ENCODE peak calls at places on chromosomes 16 and 17, in seven cellular contexts. I is heart left ventricle, S is breast epithelium, C is testis, P is tibial nerve, G is body of pancreas, V is uterus. X is an unnamed sample.

GRCh38 chr17:27245230-27245696 is 48.7 kb upstream of the WSB1 start:
- DNase-seq in I (peak), S (peak), C (peak), P (peak), G (peak), V (peak), X (peak)

GRCh38 chr17:17710728-17711541 is 29.7 kb downstream of the RAI1 start:
- DNase-seq in I (no peak), S (peak), C (no peak), P (no peak), G (peak), V (peak), X (peak)

GRCh38 chr16:11586856-11587642 is at the start of gene LITAF:
- DNase-seq in I (peak), S (peak), C (peak), P (peak), G (peak), V (peak), X (peak)

GRCh38 chr17:74210191-74211140 is 2.9 kb upstream of the TTYH2 start:
- DNase-seq in I (peak), S (peak), C (peak), P (peak), G (peak), V (peak), X (peak)

GRCh38 chr16:56389554-56389953 is 35.8 kb downstream of the AMFR start:
- DNase-seq in I (no peak), S (no peak), C (no peak), P (no peak), G (no peak), V (no peak), X (no peak)

GRCh38 chr17:42797067-42798007 is 1.2 kb downstream of the COA3 start:
- DNase-seq in I (no peak), S (no peak), C (no peak), P (no peak), G (peak), V (no peak), X (no peak)

GRCh38 chr16:64654137-64654652 is 467.7 kb downstream of the CDH11 start:
- DNase-seq in I (no peak), S (no peak), C (no peak), P (no peak), G (no peak), V (no peak), X (no peak)

GRCh38 chr16:27639588-27640276 is 89.8 kb downstream of the KATNIP start:
- DNase-seq in I (no peak), S (no peak), C (peak), P (no peak), G (no peak), V (no peak), X (no peak)

GRCh38 chr17:4189280-4189679 is 46.3 kb downstream of the CYB5D2 start:
- DNase-seq in I (no peak), S (no peak), C (no peak), P (no peak), G (no peak), V (no peak), X (no peak)

GRCh38 chr17:32822996-32823395 is 53.9 kb downstream of the MYO1D start:
- DNase-seq in I (no peak), S (no peak), C (no peak), P (no peak), G (no peak), V (no peak), X (peak)

GRCh38 chr16:81432899-81433560 is 11.6 kb upstream of the CMIP start:
- DNase-seq in I (no peak), S (no peak), C (no peak), P (no peak), G (no peak), V (no peak), X (no peak)

GRCh38 chr17:48310748-48311213 is 119.2 kb downstream of the SKAP1 start:
- DNase-seq in I (no peak), S (no peak), C (no peak), P (no peak), G (no peak), V (no peak), X (no peak)

GRCh38 chr16:87252269-87252970 is 64.8 kb downstream of the C16orf95 start:
- DNase-seq in I (no peak), S (no peak), C (no peak), P (no peak), G (no peak), V (no peak), X (no peak)

GRCh38 chr17:48577330-48577945 is 712 bp downstream of the HOXB4 start:
- DNase-seq in I (no peak), S (no peak), C (no peak), P (no peak), G (no peak), V (no peak), X (no peak)

GRCh38 chr16:68257251-68257905 is 6.9 kb upstream of the SLC7A6 start:
- DNase-seq in I (no peak), S (no peak), C (no peak), P (no peak), G (no peak), V (no peak), X (peak)

GRCh38 chr16:27691717-27692116 is 141.8 kb downstream of the KATNIP start:
- DNase-seq in I (no peak), S (no peak), C (no peak), P (no peak), G (no peak), V (no peak), X (no peak)

GRCh38 chr16:88804552-88805339 is 1.2 kb downstream of the CDT1 start:
- DNase-seq in I (no peak), S (no peak), C (no peak), P (no peak), G (no peak), V (no peak), X (no peak)

GRCh38 chr17:55266051-55266957 is 1.5 kb downstream of the HLF start:
- DNase-seq in I (peak), S (no peak), C (peak), P (no peak), G (peak), V (peak), X (peak)

GRCh38 chr16:16018705-16019104 is 69.3 kb downstream of the ABCC1 start:
- DNase-seq in I (no peak), S (no peak), C (no peak), P (no peak), G (no peak), V (no peak), X (no peak)

GRCh38 chr17:45735488-45735887 is 48.6 kb upstream of the CRHR1 start:
- DNase-seq in I (no peak), S (no peak), C (no peak), P (no peak), G (no peak), V (no peak), X (no peak)

GRCh38 chr16:12170103-12171025 is 193.8 kb downstream of the SNX29 start:
- DNase-seq in I (peak), S (no peak), C (peak), P (no peak), G (no peak), V (peak), X (no peak)

GRCh38 chr16:48535831-48536599 is 74.0 kb downstream of the N4BP1 start:
- DNase-seq in I (peak), S (no peak), C (peak), P (peak), G (peak), V (peak), X (peak)

GRCh38 chr16:66457888-66458287 is 30.8 kb downstream of the BEAN1 start:
- DNase-seq in I (no peak), S (no peak), C (no peak), P (no peak), G (no peak), V (no peak), X (no peak)

GRCh38 chr17:46063239-46063638 is 64.2 kb downstream of the STH start:
- DNase-seq in I (no peak), S (no peak), C (no peak), P (no peak), G (no peak), V (no peak), X (no peak)

GRCh38 chr17:704111-704864 is 10.4 kb downstream of the VPS53 start:
- DNase-seq in I (no peak), S (no peak), C (no peak), P (no peak), G (no peak), V (no peak), X (no peak)

GRCh38 chr17:80414508-80414802 is 512 bp upstream of the ENDOV start:
- DNase-seq in I (no peak), S (no peak), C (peak), P (no peak), G (peak), V (no peak), X (no peak)

GRCh38 chr17:2029911-2030778 is at the start of gene DPH1:
- DNase-seq in I (peak), S (peak), C (peak), P (peak), G (peak), V (peak), X (peak)

GRCh38 chr16:17773698-17774101 is 302.9 kb upstream of the XYLT1 start:
- DNase-seq in I (no peak), S (no peak), C (no peak), P (no peak), G (peak), V (no peak), X (peak)

DNA sequence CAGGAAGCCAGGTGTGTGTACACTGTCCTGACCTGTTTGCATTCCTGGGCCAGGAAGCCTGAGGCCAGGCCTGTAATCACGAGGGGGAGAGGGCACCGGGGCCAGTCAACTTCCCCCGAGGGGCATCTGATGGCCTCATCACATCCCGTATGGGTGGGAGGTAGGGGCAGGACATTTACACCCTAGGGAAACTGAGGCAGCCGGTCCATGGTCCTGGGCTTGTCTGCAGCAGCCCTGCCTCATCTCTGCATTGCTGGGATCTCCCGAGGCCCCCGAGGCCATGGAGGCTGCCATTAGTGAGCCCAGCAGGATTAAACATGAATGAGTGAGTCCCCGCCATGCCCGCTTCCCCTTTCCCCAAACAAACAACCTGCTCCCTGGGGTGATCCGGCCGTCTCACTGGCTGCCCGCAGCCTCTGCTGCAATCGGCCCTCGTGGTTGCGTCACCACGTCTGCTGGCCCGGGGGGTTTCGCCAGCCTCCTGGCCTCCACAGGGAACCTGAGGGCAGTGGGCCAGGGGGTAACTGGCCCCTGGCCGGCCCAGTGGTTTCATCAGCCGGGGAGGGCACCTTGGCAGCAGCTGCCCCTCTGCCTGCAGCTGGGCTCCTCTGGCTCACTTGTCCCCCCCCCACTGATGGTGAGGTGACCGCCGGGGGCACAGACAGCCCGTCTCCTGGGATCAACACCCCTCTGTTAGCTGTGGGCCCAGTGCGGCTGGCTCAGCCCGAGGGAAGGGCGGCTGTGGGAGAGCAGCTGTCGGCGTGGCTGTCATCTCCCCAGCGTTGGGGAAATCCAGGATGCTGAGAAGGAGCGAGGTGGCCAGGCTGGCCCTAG is 88.3 kb upstream of the GSE1 start:
- DNase-seq in I (peak), S (peak), C (no peak), P (peak), G (peak), V (no peak), X (peak)
- H3K27ac ChIP-seq in I (no peak), S (peak), C (no peak), P (no peak), G (peak), V (no peak), X (no peak)

GRCh38 chr17:56833023-56833811 is 503 bp downstream of the C17orf67 start:
- DNase-seq in I (peak), S (no peak), C (peak), P (no peak), G (peak), V (peak), X (peak)
- TF ChIP-seq POLR2A in I (no peak), S (no peak), C (no peak), P (peak), G (no peak), V (peak), X (no peak)

DNA sequence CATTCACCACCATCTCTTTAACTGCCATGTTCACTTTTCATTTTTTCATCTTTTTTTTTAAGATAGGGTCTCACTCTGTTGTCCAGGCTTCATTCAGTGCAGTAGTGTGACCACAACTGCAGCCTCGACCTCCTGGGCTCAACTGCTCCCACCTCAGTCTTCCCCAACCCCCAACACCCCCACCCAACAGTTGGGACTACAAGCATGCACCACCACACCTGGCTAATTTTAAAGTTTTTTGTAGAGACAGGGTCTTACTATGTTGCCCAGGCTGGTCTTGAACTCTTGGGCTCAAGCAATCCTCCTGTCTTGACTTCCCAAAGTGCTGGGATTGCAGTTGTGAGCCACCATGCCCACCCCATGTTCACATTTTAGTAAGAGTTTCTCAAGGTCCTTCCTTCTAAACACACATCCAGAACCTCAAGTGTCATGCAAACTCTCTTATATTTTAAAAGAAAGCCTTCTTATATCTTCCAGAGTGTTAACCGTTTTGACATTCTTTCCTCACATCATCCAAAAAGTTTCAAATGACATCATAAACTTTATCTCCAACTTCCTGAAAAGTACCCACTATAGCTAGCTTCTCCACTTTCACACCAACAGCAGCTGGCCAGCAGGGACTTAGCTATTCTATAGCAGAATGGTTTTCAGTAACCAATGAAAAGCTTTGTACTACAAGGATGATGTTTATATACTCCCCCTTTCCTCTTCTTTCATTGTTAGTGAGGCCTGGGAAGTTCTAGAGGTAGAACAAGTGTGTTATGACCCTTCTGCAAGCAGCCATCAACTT is 49.3 kb downstream of the TRAF4 start:
- DNase-seq in I (no peak), S (no peak), C (no peak), P (no peak), G (no peak), V (no peak), X (no peak)
- H3K27ac ChIP-seq in I (no peak), S (no peak), C (no peak), P (no peak), G (no peak), V (no peak), X (no peak)

GRCh38 chr16:58684354-58685083 is at the start of gene SLC38A7:
- DNase-seq in I (peak), S (peak), C (peak), P (peak), G (peak), V (peak), X (peak)
- TF ChIP-seq POLR2A in I (no peak), S (no peak), C (no peak), P (no peak), G (no peak), V (no peak), X (peak)

GRCh38 chr17:59372138-59372751 is 40.8 kb downstream of the YPEL2 start:
- DNase-seq in I (peak), S (no peak), C (peak), P (peak), G (peak), V (peak), X (peak)

GRCh38 chr17:59373879-59374495 is 42.5 kb downstream of the YPEL2 start:
- DNase-seq in I (no peak), S (no peak), C (no peak), P (no peak), G (no peak), V (peak), X (no peak)

GRCh38 chr17:59369026-59369724 is 37.7 kb downstream of the YPEL2 start:
- DNase-seq in I (peak), S (no peak), C (no peak), P (no peak), G (no peak), V (no peak), X (no peak)

GRCh38 chr17:59370580-59371299 is 39.3 kb downstream of the YPEL2 start:
- DNase-seq in I (no peak), S (no peak), C (no peak), P (no peak), G (peak), V (no peak), X (no peak)

DNA sequence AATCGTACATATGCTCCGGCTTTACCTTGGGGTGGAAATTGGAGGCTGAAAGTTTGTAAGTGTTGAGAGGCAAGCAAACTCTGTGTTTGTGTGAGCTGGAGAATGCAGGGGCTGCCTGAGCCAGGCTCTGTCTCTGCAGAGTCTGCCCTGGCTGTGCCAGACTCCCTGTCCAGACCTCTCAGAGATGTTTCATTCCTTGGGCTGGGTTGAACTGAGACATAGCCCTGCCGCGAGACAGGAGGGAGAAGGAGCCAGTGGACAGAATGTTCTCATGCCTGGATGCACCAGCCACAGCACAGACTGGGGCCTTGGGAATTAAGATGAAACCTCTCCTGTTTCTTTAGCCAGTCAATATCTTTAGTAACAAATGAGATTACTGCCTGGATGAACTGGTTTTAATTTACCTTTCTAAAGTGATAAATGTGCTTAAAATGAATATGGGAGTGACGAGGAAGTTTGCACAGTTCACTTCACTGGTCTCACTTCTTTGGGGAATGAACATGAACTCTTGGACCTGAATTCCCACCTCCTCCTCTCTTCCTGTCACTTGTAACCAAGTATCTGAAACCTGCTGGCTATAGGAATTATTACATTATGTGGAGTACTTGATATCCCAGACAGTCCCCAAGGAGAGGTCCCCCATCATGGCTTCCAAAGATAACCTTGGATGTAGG is 40.1 kb downstream of the YPEL2 start:
- DNase-seq in I (peak), S (no peak), C (peak), P (peak), G (peak), V (peak), X (no peak)
- H3K27ac ChIP-seq in I (peak), S (peak), C (peak), P (peak), G (peak), V (peak), X (peak)

DNA sequence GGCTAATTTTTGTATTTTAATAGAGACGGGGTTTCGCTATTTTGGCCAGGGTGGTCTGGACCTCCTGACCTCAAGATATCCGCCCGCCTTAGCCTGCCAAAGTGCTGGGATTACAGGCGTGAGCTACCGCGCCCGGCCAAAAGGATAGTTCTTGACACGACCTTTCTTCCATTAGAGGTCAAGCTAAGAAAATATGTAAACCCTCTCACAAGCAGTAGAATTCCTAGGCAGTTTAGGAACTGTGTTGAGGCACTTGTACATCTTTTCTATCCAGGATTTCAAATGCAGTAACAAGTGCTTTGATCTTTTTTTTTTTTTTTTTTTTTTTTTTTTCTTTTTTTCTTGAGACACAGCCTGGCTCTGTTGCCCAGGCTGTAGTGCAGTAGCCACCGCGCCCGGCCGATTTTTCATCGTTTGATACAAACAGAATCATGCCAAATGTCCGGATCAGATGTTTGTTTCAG is 1.4 kb upstream of the ARL6IP1 start:
- DNase-seq in I (no peak), S (no peak), C (no peak), P (no peak), G (no peak), V (no peak), X (no peak)
- TF ChIP-seq POLR2A in I (no peak), S (no peak), C (no peak), P (no peak), G (no peak), V (no peak), X (no peak)

GRCh38 chr16:85948870-85949269 is 49.9 kb downstream of the IRF8 start:
- DNase-seq in I (no peak), S (no peak), C (no peak), P (no peak), G (no peak), V (no peak), X (no peak)

GRCh38 chr16:85944572-85945423 is 45.8 kb downstream of the IRF8 start:
- DNase-seq in I (no peak), S (no peak), C (no peak), P (no peak), G (no peak), V (no peak), X (no peak)

GRCh38 chr16:85947511-85948509 is 48.8 kb downstream of the IRF8 start:
- DNase-seq in I (no peak), S (no peak), C (no peak), P (no peak), G (no peak), V (no peak), X (no peak)

GRCh38 chr16:85945424-85945751 is 46.4 kb downstream of the IRF8 start:
- DNase-seq in I (no peak), S (no peak), C (no peak), P (no peak), G (no peak), V (no peak), X (no peak)

GRCh38 chr16:85946680-85947510 is 47.9 kb downstream of the IRF8 start:
- DNase-seq in I (no peak), S (no peak), C (no peak), P (no peak), G (no peak), V (no peak), X (no peak)
- H3K27ac ChIP-seq in I (no peak), S (no peak), C (no peak), P (no peak), G (no peak), V (no peak), X (no peak)